ENCODE peak calls at places on chromosome 16, in five cellular contexts. One of them, this sample, is unnamed.

GRCh38 chr16:64865037-64865696 is 256.7 kb downstream of the CDH11 start:
- DNase-seq in ovary: no peak
- DNase-seq in SJSA1: no peak
- DNase-seq in BJ: no peak
- DNase-seq in stomach: no peak
- DNase-seq in this sample: no peak

GRCh38 chr16:67563708-67564468 is 1.6 kb downstream of the CTCF start:
- DNase-seq in BJ: no peak
- DNase-seq in ovary: no peak
- DNase-seq in SJSA1: no peak
- DNase-seq in stomach: peak; percentile 46
- DNase-seq in this sample: peak; percentile 21

GRCh38 chr16:12876778-12877177 is 24.6 kb upstream of the SHISA9 start:
- DNase-seq in stomach: no peak
- DNase-seq in ovary: no peak
- DNase-seq in SJSA1: no peak
- DNase-seq in BJ: no peak
- DNase-seq in this sample: no peak

GRCh38 chr16:54957403-54957802 is 26.7 kb downstream of the IRX5 start:
- DNase-seq in stomach: peak; percentile 57
- DNase-seq in ovary: no peak
- DNase-seq in SJSA1: no peak
- DNase-seq in BJ: no peak
- DNase-seq in this sample: peak; percentile 48

GRCh38 chr16:70508752-70509151 is 14.6 kb downstream of the COG4 start:
- DNase-seq in SJSA1: no peak
- DNase-seq in BJ: no peak
- DNase-seq in ovary: no peak
- DNase-seq in stomach: no peak
- DNase-seq in this sample: no peak

GRCh38 chr16:15996432-15997109 is 47.2 kb downstream of the ABCC1 start:
- DNase-seq in ovary: peak; percentile 71
- DNase-seq in stomach: peak; percentile 34
- DNase-seq in BJ: peak; percentile 70
- DNase-seq in SJSA1: peak; percentile 61
- DNase-seq in this sample: peak; percentile 95

GRCh38 chr16:11556945-11557720 is 29.6 kb downstream of the LITAF start:
- DNase-seq in stomach: no peak
- DNase-seq in BJ: no peak
- DNase-seq in SJSA1: no peak
- DNase-seq in ovary: no peak
- DNase-seq in this sample: no peak

GRCh38 chr16:62190426-62190825 is 154.2 kb upstream of the CDH8 start:
- DNase-seq in ovary: no peak
- DNase-seq in SJSA1: no peak
- DNase-seq in stomach: no peak
- DNase-seq in BJ: no peak
- DNase-seq in this sample: no peak

GRCh38 chr16:69039333-69039941 is 66.0 kb upstream of the HAS3 start:
- DNase-seq in ovary: no peak
- DNase-seq in SJSA1: no peak
- DNase-seq in stomach: no peak
- DNase-seq in BJ: no peak
- DNase-seq in this sample: no peak

GRCh38 chr16:27547134-27547533 is 2.6 kb downstream of the GTF3C1 start:
- DNase-seq in SJSA1: no peak
- DNase-seq in ovary: no peak
- DNase-seq in BJ: peak; percentile 45
- DNase-seq in stomach: no peak
- DNase-seq in this sample: peak; percentile 29

GRCh38 chr16:48612621-48613020 is 2.6 kb upstream of the N4BP1 start:
- DNase-seq in SJSA1: no peak
- DNase-seq in stomach: peak; percentile 1
- DNase-seq in BJ: no peak
- DNase-seq in ovary: no peak
- DNase-seq in this sample: no peak

GRCh38 chr16:88504489-88505404 is 51.7 kb downstream of the ZFPM1 start:
- DNase-seq in stomach: peak; percentile 86
- DNase-seq in BJ: no peak
- DNase-seq in ovary: no peak
- DNase-seq in SJSA1: no peak
- DNase-seq in this sample: no peak

GRCh38 chr16:88922114-88922825 is 54.7 kb downstream of the CBFA2T3 start:
- DNase-seq in SJSA1: peak; percentile 69
- DNase-seq in ovary: no peak
- DNase-seq in stomach: peak; percentile 67
- DNase-seq in BJ: no peak
- DNase-seq in this sample: peak; percentile 80

GRCh38 chr16:66369055-66369592 is 2.6 kb downstream of the CDH5 start:
- DNase-seq in stomach: no peak
- DNase-seq in BJ: no peak
- DNase-seq in ovary: no peak
- DNase-seq in SJSA1: no peak
- DNase-seq in this sample: no peak

GRCh38 chr16:70770291-70770967 is 30.5 kb downstream of the VAC14 start:
- DNase-seq in SJSA1: no peak
- DNase-seq in BJ: no peak
- DNase-seq in stomach: no peak
- DNase-seq in ovary: no peak
- DNase-seq in this sample: no peak

GRCh38 chr16:53207810-53208752 is 153.3 kb downstream of the CHD9 start:
- DNase-seq in ovary: peak; percentile 37
- DNase-seq in stomach: peak; percentile 39
- DNase-seq in SJSA1: peak; percentile 60
- DNase-seq in BJ: peak; percentile 37
- DNase-seq in this sample: peak; percentile 68

GRCh38 chr16:56670640-56670934 is 973 bp downstream of the MT1H start:
- DNase-seq in SJSA1: no peak
- DNase-seq in stomach: no peak
- DNase-seq in BJ: no peak
- DNase-seq in ovary: no peak
- DNase-seq in this sample: no peak

GRCh38 chr16:81723098-81723723 is 55.9 kb upstream of the PLCG2 start:
- DNase-seq in SJSA1: peak; percentile 64
- DNase-seq in BJ: no peak
- DNase-seq in stomach: no peak
- DNase-seq in ovary: no peak
- DNase-seq in this sample: peak; percentile 10

GRCh38 chr16:142405-142804 is 3.9 kb upstream of the NPRL3 start:
- DNase-seq in BJ: no peak
- DNase-seq in stomach: no peak
- DNase-seq in SJSA1: no peak
- DNase-seq in ovary: no peak
- DNase-seq in this sample: no peak

GRCh38 chr16:57186630-57187507 is 740 bp downstream of the RSPRY1 start:
- DNase-seq in stomach: no peak
- DNase-seq in ovary: peak; percentile 38
- DNase-seq in SJSA1: no peak
- DNase-seq in BJ: no peak
- DNase-seq in this sample: peak; percentile 52

GRCh38 chr16:88928405-88929375 is 48.3 kb downstream of the CBFA2T3 start:
- DNase-seq in BJ: no peak
- DNase-seq in ovary: no peak
- DNase-seq in stomach: peak; percentile 47
- DNase-seq in SJSA1: no peak
- DNase-seq in this sample: no peak

GRCh38 chr16:70804153-70804728 is 3.3 kb upstream of the VAC14 start:
- DNase-seq in BJ: peak; percentile 26
- DNase-seq in ovary: no peak
- DNase-seq in stomach: no peak
- DNase-seq in SJSA1: no peak
- DNase-seq in this sample: no peak

GRCh38 chr16:78503501-78504110 is 404.2 kb downstream of the WWOX start:
- DNase-seq in SJSA1: peak; percentile 56
- DNase-seq in ovary: peak; percentile 55
- DNase-seq in stomach: peak; percentile 61
- DNase-seq in BJ: no peak
- DNase-seq in this sample: no peak
- H3K27me3 ChIP-seq in SJSA1: no peaks in the 10 kb centered on the region
- H3K27me3 ChIP-seq in ovary: no peaks in the 10 kb centered on the region
- H3K27me3 ChIP-seq in stomach: no peaks in the 10 kb centered on the region
- H3K27me3 ChIP-seq in BJ: no peaks in the 10 kb centered on the region
- H3K27me3 ChIP-seq in this sample: no peaks in the 10 kb centered on the region

GRCh38 chr16:13958438-13958837 is 38.5 kb downstream of the ERCC4 start:
- DNase-seq in BJ: no peak
- DNase-seq in ovary: no peak
- DNase-seq in SJSA1: no peak
- DNase-seq in stomach: no peak
- DNase-seq in this sample: no peak

GRCh38 chr16:13961099-13961811 is 41.3 kb downstream of the ERCC4 start:
- DNase-seq in ovary: no peak
- DNase-seq in BJ: no peak
- DNase-seq in stomach: no peak
- DNase-seq in SJSA1: no peak
- DNase-seq in this sample: no peak

GRCh38 chr16:13956635-13957196 is 36.8 kb downstream of the ERCC4 start:
- DNase-seq in ovary: no peak
- DNase-seq in BJ: no peak
- DNase-seq in stomach: no peak
- DNase-seq in SJSA1: no peak
- DNase-seq in this sample: no peak

GRCh38 chr16:13959626-13960025 is 39.7 kb downstream of the ERCC4 start:
- DNase-seq in stomach: no peak
- DNase-seq in ovary: no peak
- DNase-seq in SJSA1: no peak
- DNase-seq in BJ: no peak
- DNase-seq in this sample: no peak

DNA sequence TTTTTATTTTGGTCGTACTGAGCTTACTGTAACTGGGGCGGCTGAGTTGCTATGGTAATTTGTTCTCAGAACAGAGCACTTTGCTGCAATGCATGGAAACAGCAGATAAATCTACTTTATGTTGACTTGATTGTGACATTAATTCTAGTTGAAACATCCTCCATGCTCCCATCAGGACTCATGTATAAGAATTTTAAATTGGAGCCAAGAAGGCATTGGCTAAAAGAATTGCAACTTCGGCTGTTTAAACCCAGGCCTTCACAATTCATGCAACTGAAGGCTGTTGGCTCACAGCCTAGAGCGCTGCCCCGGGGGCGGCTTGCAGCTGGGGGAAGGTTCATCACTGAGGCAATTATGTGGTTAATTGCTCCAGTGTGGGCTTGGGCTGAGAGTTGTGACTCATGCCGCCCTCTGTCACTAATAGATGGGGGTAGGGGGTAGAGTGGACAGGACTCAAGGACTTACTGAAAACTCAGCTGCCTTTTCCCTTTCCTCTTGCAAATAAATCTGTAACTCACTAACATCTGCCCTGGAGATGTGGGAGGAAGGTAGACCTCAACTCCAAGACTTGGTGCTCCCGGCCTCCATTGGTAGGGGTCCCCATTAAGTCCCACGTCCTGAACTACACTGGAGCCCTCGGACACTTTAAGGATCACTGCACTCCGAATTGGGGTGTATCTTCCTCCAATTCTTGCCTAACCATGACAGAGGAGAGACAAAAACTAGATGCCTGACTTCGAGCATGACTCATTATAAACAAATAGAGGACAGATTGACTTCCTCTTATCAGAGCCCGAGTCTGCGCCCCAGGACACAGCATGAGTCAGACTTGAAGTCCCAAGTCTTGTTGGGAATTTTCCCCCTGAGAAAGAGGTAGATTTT is 37.5 kb downstream of the ERCC4 start:
- DNase-seq in BJ: peak; percentile 79
- DNase-seq in stomach: peak; percentile 56
- DNase-seq in SJSA1: peak; percentile 93
- DNase-seq in ovary: peak; percentile 68
- DNase-seq in this sample: peak; percentile 87
- H3K4me3 ChIP-seq in BJ: peak overlapping the region; percentile 36
- H3K4me3 ChIP-seq in stomach: peak overlapping the region; percentile 37
- H3K4me3 ChIP-seq in SJSA1: peak overlapping the region; percentile 16
- H3K4me3 ChIP-seq in ovary: peak overlapping the region; percentile 32
- H3K4me3 ChIP-seq in this sample: peak overlapping the region; percentile 32

GRCh38 chr16:31529398-31530312 is 2.0 kb downstream of the AHSP start:
- DNase-seq in ovary: peak; percentile 47
- DNase-seq in BJ: no peak
- DNase-seq in stomach: no peak
- DNase-seq in SJSA1: no peak
- DNase-seq in this sample: peak; percentile 17

GRCh38 chr16:31531096-31531495 is 3.4 kb downstream of the AHSP start:
- DNase-seq in BJ: no peak
- DNase-seq in SJSA1: no peak
- DNase-seq in stomach: no peak
- DNase-seq in ovary: no peak
- DNase-seq in this sample: no peak

GRCh38 chr16:31530405-31530804 is 2.7 kb downstream of the AHSP start:
- DNase-seq in BJ: no peak
- DNase-seq in stomach: no peak
- DNase-seq in ovary: no peak
- DNase-seq in SJSA1: no peak
- DNase-seq in this sample: no peak

GRCh38 chr16:31528726-31529397 is 1.2 kb downstream of the AHSP start:
- DNase-seq in ovary: peak; percentile 38
- DNase-seq in BJ: no peak
- DNase-seq in SJSA1: no peak
- DNase-seq in stomach: no peak
- DNase-seq in this sample: peak; percentile 13

DNA sequence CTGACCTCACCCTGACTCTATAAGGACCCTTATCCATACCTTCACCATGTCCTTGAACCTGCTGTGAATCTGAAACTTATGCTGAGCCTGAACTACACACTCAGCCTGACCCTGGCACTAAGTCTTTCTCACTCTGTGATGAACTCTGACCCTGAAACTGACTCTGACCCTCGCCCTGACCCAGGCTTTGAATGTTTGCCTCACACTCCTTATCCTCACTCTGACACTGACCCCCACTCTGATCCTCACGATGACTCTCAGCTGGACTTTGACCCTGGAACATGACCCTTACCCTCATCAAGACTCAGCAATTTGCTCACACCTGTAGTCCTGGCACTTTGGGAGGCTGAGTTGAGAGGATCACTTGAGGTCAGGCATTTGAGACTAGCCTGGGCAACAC is 4.4 kb downstream of the AHSP start:
- DNase-seq in BJ: no peak
- DNase-seq in stomach: no peak
- DNase-seq in ovary: no peak
- DNase-seq in SJSA1: no peak
- DNase-seq in this sample: no peak
- H3K27me3 ChIP-seq in BJ: peaks cover 19% of the 10 kb centered on the region
- H3K27me3 ChIP-seq in stomach: peaks cover 60% of the 10 kb centered on the region
- H3K27me3 ChIP-seq in ovary: no peaks in the 10 kb centered on the region
- H3K27me3 ChIP-seq in SJSA1: peaks cover 17% of the 10 kb centered on the region
- H3K27me3 ChIP-seq in this sample: peaks cover 28% of the 10 kb centered on the region

DNA sequence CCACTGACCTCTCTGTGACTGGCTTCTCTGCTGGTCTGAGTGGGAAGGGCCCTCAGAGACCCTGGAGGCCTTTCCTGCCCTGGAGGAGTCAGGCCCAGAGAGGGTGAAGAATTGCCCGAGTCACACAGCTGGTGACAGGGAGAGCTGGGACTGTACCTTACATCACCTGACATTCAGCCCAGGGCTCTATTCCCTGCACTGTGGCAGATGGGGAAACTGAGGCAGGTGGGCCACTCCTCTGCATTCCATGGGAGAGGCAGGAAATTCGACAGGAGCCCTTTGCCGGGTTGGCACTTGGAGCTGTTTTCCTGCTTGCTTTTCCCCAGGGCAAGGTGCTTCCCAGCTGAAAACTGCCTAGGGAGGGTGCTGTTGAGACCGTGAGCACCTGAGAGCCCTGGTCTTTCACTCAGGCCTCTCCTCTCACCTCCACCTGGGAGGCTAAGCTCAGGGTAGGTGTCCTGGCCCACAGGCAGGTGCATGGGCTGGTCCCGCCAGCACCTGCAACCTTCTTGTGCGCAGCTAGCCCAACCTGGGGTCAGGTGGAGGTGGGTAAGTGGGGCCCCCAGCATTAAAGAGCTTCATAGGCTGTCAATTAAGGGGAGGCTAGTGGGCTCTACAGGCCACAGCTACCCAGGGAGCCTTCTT is 8.5 kb downstream of the ADCY7 start:
- DNase-seq in BJ: no peak
- DNase-seq in stomach: no peak
- DNase-seq in ovary: peak; percentile 10
- DNase-seq in SJSA1: no peak
- DNase-seq in this sample: no peak
- H3K4me3 ChIP-seq in BJ: no peak overlapping the region
- H3K4me3 ChIP-seq in stomach: peak overlapping the region; percentile 35
- H3K4me3 ChIP-seq in ovary: no peak overlapping the region
- H3K4me3 ChIP-seq in SJSA1: no peak overlapping the region
- H3K4me3 ChIP-seq in this sample: no peak overlapping the region

This sample was measured in MG63.